ENCODE peak calls at places on chromosomes 12 and 14, in eight cellular contexts. One of them, this sample, is unnamed.
A peak's percentile ranks its signal among the peaks of the same experiment; 100 is the strongest.

GRCh38 chr14:25868521-25869314 is 729.1 kb downstream of the NOVA1 start:
- DNase-seq in HTR-8/SVneo: no peak
- DNase-seq in ureter: no peak
- DNase-seq in Right ventricle myocardium inferior: no peak
- DNase-seq in activated T-helper 1 cell treated with Interleukin-2 at 50 U/mL for 16 hours: no peak
- DNase-seq in upper lobe of right lung: no peak
- DNase-seq in activated naive CD4-positive, alpha-beta T cell: no peak
- DNase-seq in stimulated activated CD8-positive, alpha-beta memory T cell treated with anti-CD3 and anti-CD28 coated beads, Interleukin-12 subunit alpha, Interleukin-12 subunit beta, amount 100 ng/mL, for 1 hour: no peak
- DNase-seq in this sample: no peak

GRCh38 chr14:70093156-70093555 is 95.6 kb downstream of the SLC8A3 start:
- DNase-seq in HTR-8/SVneo: no peak
- DNase-seq in ureter: no peak
- DNase-seq in Right ventricle myocardium inferior: no peak
- DNase-seq in activated T-helper 1 cell treated with Interleukin-2 at 50 U/mL for 16 hours: no peak
- DNase-seq in upper lobe of right lung: no peak
- DNase-seq in activated naive CD4-positive, alpha-beta T cell: no peak
- DNase-seq in stimulated activated CD8-positive, alpha-beta memory T cell treated with anti-CD3 and anti-CD28 coated beads, Interleukin-12 subunit alpha, Interleukin-12 subunit beta, amount 100 ng/mL, for 1 hour: no peak
- DNase-seq in this sample: no peak

GRCh38 chr14:33016611-33017010 is 77.9 kb downstream of the NPAS3 start:
- DNase-seq in HTR-8/SVneo: no peak
- DNase-seq in ureter: no peak
- DNase-seq in Right ventricle myocardium inferior: no peak
- DNase-seq in activated T-helper 1 cell treated with Interleukin-2 at 50 U/mL for 16 hours: no peak
- DNase-seq in upper lobe of right lung: no peak
- DNase-seq in activated naive CD4-positive, alpha-beta T cell: no peak
- DNase-seq in stimulated activated CD8-positive, alpha-beta memory T cell treated with anti-CD3 and anti-CD28 coated beads, Interleukin-12 subunit alpha, Interleukin-12 subunit beta, amount 100 ng/mL, for 1 hour: no peak
- DNase-seq in this sample: no peak

GRCh38 chr12:121784460-121784859 is 9.0 kb downstream of the RHOF start:
- DNase-seq in HTR-8/SVneo: peak; percentile 79
- DNase-seq in ureter: no peak
- DNase-seq in Right ventricle myocardium inferior: no peak
- DNase-seq in activated T-helper 1 cell treated with Interleukin-2 at 50 U/mL for 16 hours: no peak
- DNase-seq in upper lobe of right lung: no peak
- DNase-seq in activated naive CD4-positive, alpha-beta T cell: no peak
- DNase-seq in stimulated activated CD8-positive, alpha-beta memory T cell treated with anti-CD3 and anti-CD28 coated beads, Interleukin-12 subunit alpha, Interleukin-12 subunit beta, amount 100 ng/mL, for 1 hour: no peak
- DNase-seq in this sample: peak; percentile 74

GRCh38 chr12:13404631-13405473 is 208.3 kb downstream of the EMP1 start:
- DNase-seq in HTR-8/SVneo: no peak
- DNase-seq in ureter: no peak
- DNase-seq in Right ventricle myocardium inferior: no peak
- DNase-seq in activated T-helper 1 cell treated with Interleukin-2 at 50 U/mL for 16 hours: no peak
- DNase-seq in upper lobe of right lung: no peak
- DNase-seq in activated naive CD4-positive, alpha-beta T cell: no peak
- DNase-seq in stimulated activated CD8-positive, alpha-beta memory T cell treated with anti-CD3 and anti-CD28 coated beads, Interleukin-12 subunit alpha, Interleukin-12 subunit beta, amount 100 ng/mL, for 1 hour: no peak
- DNase-seq in this sample: no peak

GRCh38 chr12:76341436-76342030 is 6.7 kb downstream of the BBS10 start:
- DNase-seq in HTR-8/SVneo: no peak
- DNase-seq in ureter: no peak
- DNase-seq in Right ventricle myocardium inferior: no peak
- DNase-seq in activated T-helper 1 cell treated with Interleukin-2 at 50 U/mL for 16 hours: no peak
- DNase-seq in upper lobe of right lung: no peak
- DNase-seq in activated naive CD4-positive, alpha-beta T cell: no peak
- DNase-seq in stimulated activated CD8-positive, alpha-beta memory T cell treated with anti-CD3 and anti-CD28 coated beads, Interleukin-12 subunit alpha, Interleukin-12 subunit beta, amount 100 ng/mL, for 1 hour: no peak
- DNase-seq in this sample: peak; percentile 67

GRCh38 chr12:91778938-91779400 is 366.7 kb downstream of the BTG1 start:
- DNase-seq in HTR-8/SVneo: peak; percentile 68
- DNase-seq in ureter: peak; percentile 51
- DNase-seq in Right ventricle myocardium inferior: no peak
- DNase-seq in activated T-helper 1 cell treated with Interleukin-2 at 50 U/mL for 16 hours: peak; percentile 6
- DNase-seq in upper lobe of right lung: no peak
- DNase-seq in activated naive CD4-positive, alpha-beta T cell: no peak
- DNase-seq in stimulated activated CD8-positive, alpha-beta memory T cell treated with anti-CD3 and anti-CD28 coated beads, Interleukin-12 subunit alpha, Interleukin-12 subunit beta, amount 100 ng/mL, for 1 hour: peak; percentile 5
- DNase-seq in this sample: peak; percentile 68

GRCh38 chr12:49803693-49804450 is 24.3 kb downstream of the NCKAP5L start:
- DNase-seq in HTR-8/SVneo: no peak
- DNase-seq in ureter: no peak
- DNase-seq in Right ventricle myocardium inferior: peak; percentile 60
- DNase-seq in activated T-helper 1 cell treated with Interleukin-2 at 50 U/mL for 16 hours: no peak
- DNase-seq in upper lobe of right lung: no peak
- DNase-seq in activated naive CD4-positive, alpha-beta T cell: no peak
- DNase-seq in stimulated activated CD8-positive, alpha-beta memory T cell treated with anti-CD3 and anti-CD28 coated beads, Interleukin-12 subunit alpha, Interleukin-12 subunit beta, amount 100 ng/mL, for 1 hour: no peak
- DNase-seq in this sample: no peak

GRCh38 chr14:36655963-36656768 is 5.5 kb upstream of the PAX9 start:
- DNase-seq in HTR-8/SVneo: no peak
- DNase-seq in ureter: no peak
- DNase-seq in Right ventricle myocardium inferior: no peak
- DNase-seq in activated T-helper 1 cell treated with Interleukin-2 at 50 U/mL for 16 hours: no peak
- DNase-seq in upper lobe of right lung: peak; percentile 67
- DNase-seq in activated naive CD4-positive, alpha-beta T cell: no peak
- DNase-seq in stimulated activated CD8-positive, alpha-beta memory T cell treated with anti-CD3 and anti-CD28 coated beads, Interleukin-12 subunit alpha, Interleukin-12 subunit beta, amount 100 ng/mL, for 1 hour: no peak
- DNase-seq in this sample: no peak

GRCh38 chr14:35155962-35156361 is 33.6 kb downstream of the PRORP start:
- DNase-seq in HTR-8/SVneo: peak; percentile 6
- DNase-seq in ureter: no peak
- DNase-seq in Right ventricle myocardium inferior: no peak
- DNase-seq in activated T-helper 1 cell treated with Interleukin-2 at 50 U/mL for 16 hours: no peak
- DNase-seq in upper lobe of right lung: no peak
- DNase-seq in activated naive CD4-positive, alpha-beta T cell: no peak
- DNase-seq in stimulated activated CD8-positive, alpha-beta memory T cell treated with anti-CD3 and anti-CD28 coated beads, Interleukin-12 subunit alpha, Interleukin-12 subunit beta, amount 100 ng/mL, for 1 hour: no peak
- DNase-seq in this sample: peak; percentile 32

GRCh38 chr12:57583008-57583831 is 7.8 kb upstream of the PIP4K2C start:
- DNase-seq in HTR-8/SVneo: peak; percentile 93
- DNase-seq in ureter: peak; percentile 73
- DNase-seq in Right ventricle myocardium inferior: no peak
- DNase-seq in activated T-helper 1 cell treated with Interleukin-2 at 50 U/mL for 16 hours: peak; percentile 37
- DNase-seq in upper lobe of right lung: no peak
- DNase-seq in activated naive CD4-positive, alpha-beta T cell: peak; percentile 35
- DNase-seq in stimulated activated CD8-positive, alpha-beta memory T cell treated with anti-CD3 and anti-CD28 coated beads, Interleukin-12 subunit alpha, Interleukin-12 subunit beta, amount 100 ng/mL, for 1 hour: peak; percentile 54
- DNase-seq in this sample: peak; percentile 85

GRCh38 chr14:66476964-66477363 is 9.2 kb upstream of the CCDC196 start:
- DNase-seq in HTR-8/SVneo: peak; percentile 34
- DNase-seq in ureter: no peak
- DNase-seq in Right ventricle myocardium inferior: no peak
- DNase-seq in activated T-helper 1 cell treated with Interleukin-2 at 50 U/mL for 16 hours: no peak
- DNase-seq in upper lobe of right lung: no peak
- DNase-seq in activated naive CD4-positive, alpha-beta T cell: no peak
- DNase-seq in stimulated activated CD8-positive, alpha-beta memory T cell treated with anti-CD3 and anti-CD28 coated beads, Interleukin-12 subunit alpha, Interleukin-12 subunit beta, amount 100 ng/mL, for 1 hour: no peak
- DNase-seq in this sample: peak; percentile 51

GRCh38 chr12:10372534-10372931 is 17.3 kb downstream of the KLRK1 start:
- DNase-seq in HTR-8/SVneo: no peak
- DNase-seq in ureter: no peak
- DNase-seq in Right ventricle myocardium inferior: no peak
- DNase-seq in activated T-helper 1 cell treated with Interleukin-2 at 50 U/mL for 16 hours: no peak
- DNase-seq in upper lobe of right lung: no peak
- DNase-seq in activated naive CD4-positive, alpha-beta T cell: no peak
- DNase-seq in stimulated activated CD8-positive, alpha-beta memory T cell treated with anti-CD3 and anti-CD28 coated beads, Interleukin-12 subunit alpha, Interleukin-12 subunit beta, amount 100 ng/mL, for 1 hour: no peak
- DNase-seq in this sample: no peak

GRCh38 chr12:113162102-113163029 is 12.8 kb downstream of the CFAP73 start:
- DNase-seq in HTR-8/SVneo: no peak
- DNase-seq in ureter: no peak
- DNase-seq in Right ventricle myocardium inferior: peak; percentile 37
- DNase-seq in activated T-helper 1 cell treated with Interleukin-2 at 50 U/mL for 16 hours: no peak
- DNase-seq in upper lobe of right lung: no peak
- DNase-seq in activated naive CD4-positive, alpha-beta T cell: no peak
- DNase-seq in stimulated activated CD8-positive, alpha-beta memory T cell treated with anti-CD3 and anti-CD28 coated beads, Interleukin-12 subunit alpha, Interleukin-12 subunit beta, amount 100 ng/mL, for 1 hour: no peak
- DNase-seq in this sample: peak; percentile 16

GRCh38 chr14:78253986-78254385 is 83.8 kb downstream of the NRXN3 start:
- DNase-seq in HTR-8/SVneo: peak; percentile 75
- DNase-seq in ureter: no peak
- DNase-seq in Right ventricle myocardium inferior: no peak
- DNase-seq in activated T-helper 1 cell treated with Interleukin-2 at 50 U/mL for 16 hours: no peak
- DNase-seq in upper lobe of right lung: no peak
- DNase-seq in activated naive CD4-positive, alpha-beta T cell: no peak
- DNase-seq in stimulated activated CD8-positive, alpha-beta memory T cell treated with anti-CD3 and anti-CD28 coated beads, Interleukin-12 subunit alpha, Interleukin-12 subunit beta, amount 100 ng/mL, for 1 hour: no peak
- DNase-seq in this sample: no peak

GRCh38 chr12:79681008-79681590 is 9.7 kb downstream of the PAWR start:
- DNase-seq in HTR-8/SVneo: no peak
- DNase-seq in ureter: no peak
- DNase-seq in Right ventricle myocardium inferior: no peak
- DNase-seq in activated T-helper 1 cell treated with Interleukin-2 at 50 U/mL for 16 hours: no peak
- DNase-seq in upper lobe of right lung: no peak
- DNase-seq in activated naive CD4-positive, alpha-beta T cell: no peak
- DNase-seq in stimulated activated CD8-positive, alpha-beta memory T cell treated with anti-CD3 and anti-CD28 coated beads, Interleukin-12 subunit alpha, Interleukin-12 subunit beta, amount 100 ng/mL, for 1 hour: no peak
- DNase-seq in this sample: peak; percentile 42

GRCh38 chr14:75427482-75428229 is at the start of gene JDP2:
- DNase-seq in HTR-8/SVneo: peak; percentile 89
- DNase-seq in ureter: peak; percentile 95
- DNase-seq in Right ventricle myocardium inferior: peak; percentile 98
- DNase-seq in activated T-helper 1 cell treated with Interleukin-2 at 50 U/mL for 16 hours: peak; percentile 6
- DNase-seq in upper lobe of right lung: peak; percentile 98
- DNase-seq in activated naive CD4-positive, alpha-beta T cell: no peak
- DNase-seq in stimulated activated CD8-positive, alpha-beta memory T cell treated with anti-CD3 and anti-CD28 coated beads, Interleukin-12 subunit alpha, Interleukin-12 subunit beta, amount 100 ng/mL, for 1 hour: no peak
- DNase-seq in this sample: peak; percentile 77

GRCh38 chr12:25730489-25731349 is 177.6 kb upstream of the LMNTD1 start:
- DNase-seq in HTR-8/SVneo: no peak
- DNase-seq in ureter: no peak
- DNase-seq in Right ventricle myocardium inferior: no peak
- DNase-seq in activated T-helper 1 cell treated with Interleukin-2 at 50 U/mL for 16 hours: no peak
- DNase-seq in upper lobe of right lung: no peak
- DNase-seq in activated naive CD4-positive, alpha-beta T cell: no peak
- DNase-seq in stimulated activated CD8-positive, alpha-beta memory T cell treated with anti-CD3 and anti-CD28 coated beads, Interleukin-12 subunit alpha, Interleukin-12 subunit beta, amount 100 ng/mL, for 1 hour: no peak
- DNase-seq in this sample: no peak

GRCh38 chr12:44287545-44287944 is 451.7 kb downstream of the TMEM117 start:
- DNase-seq in HTR-8/SVneo: no peak
- DNase-seq in ureter: no peak
- DNase-seq in Right ventricle myocardium inferior: no peak
- DNase-seq in activated T-helper 1 cell treated with Interleukin-2 at 50 U/mL for 16 hours: no peak
- DNase-seq in upper lobe of right lung: no peak
- DNase-seq in activated naive CD4-positive, alpha-beta T cell: no peak
- DNase-seq in stimulated activated CD8-positive, alpha-beta memory T cell treated with anti-CD3 and anti-CD28 coated beads, Interleukin-12 subunit alpha, Interleukin-12 subunit beta, amount 100 ng/mL, for 1 hour: no peak
- DNase-seq in this sample: no peak

This sample was measured in dermis microvascular lymphatic vessel endothelial cell.